ENCODE peak calls at places on chromosomes 16 and 17, in ten cellular contexts. V is NCI-H2081 treated with DMSO at 0.1 percent for 48 hours; D is astrocyte of the spinal cord; Q is activated naive CD4-positive, alpha-beta T cell treated with Interleukin-2 at 50 U/mL for 16 hours; M is CD4-positive, alpha-beta T cell; Y is omental fat pad; G is A172; H is heart left ventricle; O is Caco-2; U is effector CD8-positive, alpha-beta T cell. C is an unnamed sample.
A peak's percentile ranks its signal among the peaks of the same experiment; 100 is the strongest.

GRCh38 chr16:49698416-49698815 is 157.5 kb downstream of the ZNF423 start:
- DNase-seq in V (no peak), D (no peak), Q (no peak), M (no peak), Y (no peak), G (no peak), H (no peak), O (no peak), U (no peak), C (no peak)

GRCh38 chr17:40726919-40727318 is 23.4 kb upstream of the KRT24 start:
- DNase-seq in V (no peak), D (peak; percentile 7), Q (no peak), M (no peak), Y (no peak), G (no peak), H (no peak), O (no peak), U (no peak), C (no peak)

GRCh38 chr16:89172171-89172900 is 788 bp downstream of the CDH15 start:
- DNase-seq in V (no peak), D (no peak), Q (no peak), M (no peak), Y (no peak), G (no peak), H (no peak), O (no peak), U (no peak), C (no peak)

GRCh38 chr16:47461598-47462266 is 601 bp downstream of the PHKB start:
- DNase-seq in V (no peak), D (peak; percentile 53), Q (peak; percentile 4), M (no peak), Y (no peak), G (peak; percentile 60), H (no peak), O (peak; percentile 40), U (no peak), C (peak; percentile 62)

GRCh38 chr17:82561429-82562035 is 42.0 kb downstream of the FOXK2 start:
- DNase-seq in V (no peak), D (no peak), Q (no peak), M (no peak), Y (no peak), G (no peak), H (no peak), O (no peak), U (no peak), C (no peak)

GRCh38 chr16:30996324-30996999 is 11.5 kb downstream of the HSD3B7 start:
- DNase-seq in V (no peak), D (no peak), Q (no peak), M (no peak), Y (no peak), G (no peak), H (peak; percentile 54), O (peak; percentile 66), U (no peak), C (no peak)

GRCh38 chr16:60031751-60032150 is 1297.6 kb upstream of the GOT2 start:
- DNase-seq in V (no peak), D (no peak), Q (no peak), M (no peak), Y (no peak), G (peak; percentile 7), H (no peak), O (no peak), U (no peak), C (no peak)

GRCh38 chr17:2595736-2596135 is 2.3 kb downstream of the PAFAH1B1 start:
- DNase-seq in V (no peak), D (no peak), Q (no peak), M (no peak), Y (no peak), G (no peak), H (no peak), O (no peak), U (no peak), C (no peak)

GRCh38 chr16:8887952-8888560 is 5.9 kb downstream of the LITAFD start:
- DNase-seq in V (no peak), D (peak; percentile 42), Q (no peak), M (no peak), Y (no peak), G (peak; percentile 62), H (peak; percentile 71), O (no peak), U (no peak), C (peak; percentile 98)

GRCh38 chr16:53290520-53290919 is 143.8 kb upstream of the RBL2 start:
- DNase-seq in V (no peak), D (no peak), Q (no peak), M (no peak), Y (no peak), G (no peak), H (no peak), O (no peak), U (no peak), C (no peak)

GRCh38 chr17:265726-266125 is 84.3 kb upstream of the DOC2B start:
- DNase-seq in V (no peak), D (no peak), Q (no peak), M (no peak), Y (no peak), G (no peak), H (peak; percentile 36), O (peak; percentile 14), U (no peak), C (peak; percentile 5)

GRCh38 chr17:53627511-53627910 is 195.2 kb upstream of the KIF2B start:
- DNase-seq in V (no peak), D (peak; percentile 78), Q (no peak), M (no peak), Y (no peak), G (peak; percentile 75), H (no peak), O (no peak), U (no peak), C (no peak)

GRCh38 chr16:65698943-65699342 is 577.1 kb upstream of the CDH11 start:
- DNase-seq in V (no peak), D (peak; percentile 25), Q (no peak), M (no peak), Y (no peak), G (peak; percentile 30), H (no peak), O (no peak), U (no peak), C (no peak)

GRCh38 chr17:69760562-69760961 is 314.5 kb upstream of the KCNJ16 start:
- DNase-seq in V (no peak), D (no peak), Q (no peak), M (no peak), Y (no peak), G (no peak), H (no peak), O (no peak), U (no peak), C (no peak)

GRCh38 chr17:58189436-58190146 is 2.9 kb upstream of the EPX start:
- DNase-seq in V (no peak), D (peak; percentile 89), Q (no peak), M (no peak), Y (no peak), G (peak; percentile 95), H (no peak), O (no peak), U (no peak), C (peak; percentile 75)

GRCh38 chr16:58339452-58339938 is 44.7 kb upstream of the PRSS54 start:
- DNase-seq in V (no peak), D (peak; percentile 8), Q (no peak), M (no peak), Y (no peak), G (peak; percentile 56), H (peak; percentile 32), O (peak; percentile 54), U (no peak), C (no peak)

GRCh38 chr16:67034478-67034877 is 5.5 kb downstream of the CBFB start:
- DNase-seq in V (no peak), D (peak; percentile 29), Q (no peak), M (no peak), Y (no peak), G (peak; percentile 26), H (no peak), O (no peak), U (no peak), C (no peak)

GRCh38 chr17:60699090-60699489 is 21.4 kb downstream of the BCAS3 start:
- DNase-seq in V (no peak), D (no peak), Q (no peak), M (no peak), Y (no peak), G (no peak), H (no peak), O (no peak), U (no peak), C (no peak)

GRCh38 chr17:50593321-50593720 is 32.8 kb downstream of the CACNA1G start:
- DNase-seq in V (no peak), D (no peak), Q (no peak), M (no peak), Y (no peak), G (no peak), H (peak; percentile 34), O (peak; percentile 78), U (no peak), C (no peak)

GRCh38 chr17:7045492-7046126 is 1.7 kb upstream of the SLC16A11 start:
- DNase-seq in V (no peak), D (peak; percentile 86), Q (peak; percentile 38), M (no peak), Y (no peak), G (peak; percentile 60), H (no peak), O (no peak), U (peak; percentile 9), C (no peak)

GRCh38 chr17:83079340-83079747 is at the start of gene METRNL:
- DNase-seq in V (no peak), D (peak; percentile 63), Q (peak; percentile 63), M (peak; percentile 55), Y (no peak), G (no peak), H (peak; percentile 85), O (peak; percentile 69), U (peak; percentile 22), C (peak; percentile 80)

GRCh38 chr16:27543801-27544200 is 5.9 kb downstream of the GTF3C1 start:
- DNase-seq in V (no peak), D (no peak), Q (no peak), M (no peak), Y (no peak), G (no peak), H (no peak), O (no peak), U (no peak), C (no peak)

GRCh38 chr16:24273511-24273910 is 17.4 kb downstream of the CACNG3 start:
- DNase-seq in V (no peak), D (no peak), Q (no peak), M (no peak), Y (no peak), G (peak; percentile 45), H (no peak), O (no peak), U (no peak), C (no peak)

GRCh38 chr17:63275318-63275967 is 170.7 kb downstream of the CYB561 start:
- DNase-seq in V (no peak), D (peak; percentile 96), Q (no peak), M (no peak), Y (no peak), G (peak; percentile 99), H (no peak), O (no peak), U (no peak), C (peak; percentile 46)

GRCh38 chr16:4316732-4317461 is 1.0 kb downstream of the GLIS2 start:
- DNase-seq in V (no peak), D (peak; percentile 39), Q (no peak), M (no peak), Y (no peak), G (peak; percentile 87), H (no peak), O (no peak), U (no peak), C (peak; percentile 64)

GRCh38 chr16:85136705-85137322 is 24.5 kb upstream of the CIBAR2 start:
- DNase-seq in V (no peak), D (peak; percentile 32), Q (no peak), M (no peak), Y (no peak), G (no peak), H (peak; percentile 61), O (no peak), U (no peak), C (peak; percentile 96)

GRCh38 chr16:79286646-79287423 is 313.7 kb downstream of the MAF start:
- DNase-seq in V (peak; percentile 49), D (no peak), Q (peak; percentile 44), M (no peak), Y (no peak), G (no peak), H (peak; percentile 40), O (no peak), U (no peak), C (peak; percentile 36)

C was measured in adrenal gland.